ENCODE peak calls at places on chromosomes 5 and 9, in five cellular contexts. E, L, K, V and N are unnamed samples.

GRCh38 chr5:57316798-57317327 is 143.0 kb downstream of the GPBP1 start:
- DNase-seq in V (peak; percentile 67), K (peak; percentile 40), L (no peak), E (peak; percentile 100), N (no peak)

GRCh38 chr5:145350501-145350900 is 484.6 kb downstream of the PRELID2 start:
- DNase-seq in L (no peak), K (no peak), E (peak; percentile 85), V (no peak), N (no peak)

GRCh38 chr9:110571801-110572490 is 7.6 kb downstream of the SVEP1 start:
- DNase-seq in L (no peak), K (peak; percentile 55), E (peak; percentile 73), V (peak; percentile 18), N (no peak)

GRCh38 chr9:123460091-123460490 is 104.1 kb downstream of the CRB2 start:
- DNase-seq in V (no peak), K (no peak), L (no peak), E (no peak), N (no peak)

GRCh38 chr5:52356311-52356918 is 431.3 kb upstream of the ITGA1 start:
- DNase-seq in L (no peak), E (peak; percentile 2), K (no peak), V (peak; percentile 5), N (no peak)

GRCh38 chr5:1432296-1432695 is 12.9 kb downstream of the SLC6A3 start:
- DNase-seq in V (no peak), E (no peak), K (no peak), L (no peak), N (no peak)

GRCh38 chr5:76144892-76145291 is 61.7 kb downstream of the SV2C start:
- DNase-seq in L (peak; percentile 52), K (peak; percentile 16), V (no peak), E (no peak), N (no peak)

GRCh38 chr5:98042961-98043360 is 730.5 kb upstream of the RGMB start:
- DNase-seq in E (no peak), L (no peak), V (no peak), K (no peak), N (no peak)

GRCh38 chr9:35914307-35914807 is 5.1 kb downstream of the SPAAR start:
- DNase-seq in E (peak; percentile 47), L (peak; percentile 72), V (peak; percentile 37), K (peak; percentile 88), N (peak; percentile 62)

GRCh38 chr9:131610231-131610761 is 65.0 kb downstream of the PRRT1B start:
- DNase-seq in V (no peak), E (peak; percentile 87), K (no peak), L (no peak), N (no peak)

GRCh38 chr5:117594165-117594564 is 1019.5 kb upstream of the SEMA6A start:
- DNase-seq in E (no peak), K (peak; percentile 2), V (peak; percentile 1), L (no peak), N (no peak)

GRCh38 chr5:40683351-40683750 is 3.6 kb downstream of the PTGER4 start:
- DNase-seq in V (no peak), E (no peak), L (no peak), K (no peak), N (no peak)

GRCh38 chr9:121718063-121718462 is 66.6 kb downstream of the DAB2IP start:
- DNase-seq in K (no peak), L (no peak), E (peak; percentile 65), V (peak; percentile 35), N (peak; percentile 48)

GRCh38 chr5:91182763-91183162 is 200.4 kb downstream of the ARRDC3 start:
- DNase-seq in V (no peak), L (no peak), E (no peak), K (peak; percentile 21), N (no peak)

GRCh38 chr5:127934791-127935256 is 148.7 kb upstream of the SLC12A2 start:
- DNase-seq in L (peak; percentile 63), K (peak; percentile 94), V (peak; percentile 33), E (peak; percentile 63), N (peak; percentile 24)

GRCh38 chr9:90970603-90971002 is 169.0 kb downstream of the SYK start:
- DNase-seq in V (peak; percentile 50), K (no peak), L (no peak), E (peak; percentile 49), N (no peak)

GRCh38 chr5:88140396-88140862 is 128.2 kb downstream of the TMEM161B start:
- DNase-seq in L (peak; percentile 91), V (no peak), K (no peak), E (no peak), N (peak; percentile 9)

GRCh38 chr5:50889790-50890189 is 223.4 kb downstream of the PARP8 start:
- DNase-seq in E (no peak), L (no peak), K (no peak), V (no peak), N (no peak)

GRCh38 chr5:104998169-104998568 is 1435.6 kb upstream of the NUDT12 start:
- DNase-seq in E (no peak), L (no peak), K (no peak), V (no peak), N (no peak)

GRCh38 chr5:60382761-60383160 is 317.2 kb downstream of the DEPDC1B start:
- DNase-seq in V (peak; percentile 32), K (peak; percentile 32), L (no peak), E (peak; percentile 20), N (no peak)

GRCh38 chr5:76074487-76074886 is 8.7 kb upstream of the SV2C start:
- DNase-seq in E (no peak), V (peak; percentile 27), L (peak; percentile 43), K (peak; percentile 65), N (no peak)

GRCh38 chr5:176317534-176318374 is 43.8 kb downstream of the KIAA1191 start:
- DNase-seq in V (no peak), L (no peak), E (no peak), K (no peak), N (no peak)

GRCh38 chr5:131619102-131619501 is 15.9 kb downstream of the RAPGEF6 start:
- DNase-seq in K (no peak), L (no peak), V (no peak), E (no peak), N (no peak)

GRCh38 chr5:178090856-178091255 is 22.5 kb upstream of the N4BP3 start:
- DNase-seq in V (no peak), K (no peak), L (no peak), E (no peak), N (no peak)

GRCh38 chr9:113775714-113776113 is 100.4 kb upstream of the ZNF618 start:
- DNase-seq in L (no peak), V (peak; percentile 6), E (no peak), K (peak; percentile 11), N (no peak)

GRCh38 chr9:4327504-4328191 is 27.8 kb upstream of the GLIS3 start:
- DNase-seq in K (peak; percentile 50), V (no peak), E (peak; percentile 78), L (no peak), N (no peak)

GRCh38 chr9:131676431-131676972 is 63.4 kb downstream of the RAPGEF1 start:
- DNase-seq in E (no peak), L (no peak), K (no peak), V (no peak), N (no peak)

GRCh38 chr5:116686438-116686837 is 111.8 kb upstream of the SEMA6A start:
- DNase-seq in L (no peak), V (no peak), E (no peak), K (peak; percentile 31), N (no peak)

GRCh38 chr9:36308281-36308680 is 50.0 kb upstream of the GNE start:
- DNase-seq in V (no peak), L (no peak), K (no peak), E (no peak), N (no peak)

GRCh38 chr5:81187885-81188284 is 45.2 kb upstream of the CKMT2 start:
- DNase-seq in L (no peak), E (no peak), V (no peak), K (no peak), N (no peak)

GRCh38 chr5:51495672-51496071 is 112.4 kb downstream of the ISL1 start:
- DNase-seq in L (no peak), V (peak; percentile 44), E (peak; percentile 6), K (peak; percentile 44), N (peak; percentile 6)

GRCh38 chr9:135693771-135694170 is 5.5 kb downstream of the SOHLH1 start:
- DNase-seq in E (no peak), L (no peak), V (no peak), K (no peak), N (no peak)

GRCh38 chr9:135692410-135692809 is 6.9 kb downstream of the SOHLH1 start:
- DNase-seq in K (no peak), E (peak; percentile 8), L (no peak), V (no peak), N (no peak)

GRCh38 chr9:135687216-135687615 is 12.1 kb downstream of the SOHLH1 start:
- DNase-seq in K (no peak), L (no peak), V (no peak), E (no peak), N (no peak)

GRCh38 chr9:135693265-135693664 is 6.0 kb downstream of the SOHLH1 start:
- DNase-seq in L (no peak), K (no peak), V (no peak), E (no peak), N (no peak)

DNA sequence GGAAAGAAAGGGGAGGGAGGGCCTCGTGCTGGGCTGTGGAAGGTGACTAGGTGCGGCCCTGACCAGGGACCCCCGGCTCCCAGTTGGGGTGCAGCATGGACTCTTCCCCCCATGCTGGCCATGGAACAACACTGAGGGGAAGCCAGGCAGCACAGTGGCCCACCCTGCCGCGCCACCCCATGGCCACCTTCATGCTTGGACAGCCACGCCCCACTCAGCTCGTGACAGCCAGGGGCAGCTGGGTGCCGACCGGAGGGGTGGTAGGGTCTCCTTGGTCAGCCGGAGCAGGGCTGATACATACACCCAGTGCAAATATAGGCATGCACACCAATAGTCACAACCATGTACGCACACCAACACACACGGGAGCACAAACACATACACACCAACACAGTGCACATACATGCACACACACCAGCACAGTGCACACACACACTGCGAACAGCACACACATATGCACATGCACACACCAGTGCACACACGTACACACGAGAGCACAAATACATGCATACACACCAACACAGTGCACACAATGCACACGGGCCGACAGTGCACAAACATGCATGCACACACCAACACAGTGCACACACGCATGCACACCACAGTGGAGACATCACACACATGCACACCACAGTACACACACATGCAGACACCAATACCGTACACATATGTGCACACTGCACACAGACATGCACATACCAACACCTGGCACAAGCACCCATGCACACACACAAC is 8.3 kb downstream of the SOHLH1 start:
- DNase-seq in E (no peak), V (no peak), L (no peak), K (no peak), N (no peak)
- H3K23ac ChIP-seq in E (no peak overlapping the region), V (no peak overlapping the region), L (no peak overlapping the region), K (no peak overlapping the region), N (peak overlapping the region; percentile 9)

GRCh38 chr9:79809477-79809876 is 237.7 kb downstream of the TLE4 start:
- DNase-seq in K (no peak), L (no peak), E (peak; percentile 6), V (no peak), N (no peak)
- H3K4ac ChIP-seq in K (no peak overlapping the region), L (no peak overlapping the region), E (no peak overlapping the region), V (no peak overlapping the region), N (no peak overlapping the region)

DNA sequence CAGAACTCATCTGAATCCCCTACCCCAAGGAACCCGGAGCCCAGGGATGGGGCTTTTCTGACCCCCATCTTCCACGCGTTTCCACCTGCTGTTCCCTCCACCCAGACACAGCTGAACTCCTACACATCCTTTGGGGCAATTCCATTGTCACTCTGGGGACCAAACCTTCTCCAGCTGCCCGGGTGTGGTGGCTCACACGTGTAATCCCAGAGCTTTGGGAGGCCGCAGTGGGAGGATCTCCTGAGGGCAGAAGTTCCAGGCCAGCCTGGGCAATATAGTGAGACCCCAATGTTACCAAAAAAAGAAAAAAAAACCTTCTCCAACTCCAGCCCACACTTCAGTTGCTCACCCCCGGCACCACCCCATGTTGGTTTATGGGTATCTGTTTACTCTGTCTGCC is 8.1 kb downstream of the EPB41L4B start:
- DNase-seq in L (no peak), K (no peak), E (no peak), V (no peak), N (no peak)
- H4K8ac ChIP-seq in L (no peak overlapping the region), K (no peak overlapping the region), E (no peak overlapping the region), V (no peak overlapping the region), N (no peak overlapping the region)

GRCh38 chr5:10353241-10354047 is at the start of gene MARCHF6:
- DNase-seq in E (peak; percentile 84), K (peak; percentile 98), L (peak; percentile 96), V (peak; percentile 91), N (peak; percentile 92)
- H3K23ac ChIP-seq in E (peak within 1 kb of the TSS; percentile 86), K (peak within 1 kb of the TSS; percentile 48), L (no peak within 1 kb of the TSS), V (no peak within 1 kb of the TSS), N (peak within 1 kb of the TSS; percentile 100)